ENCODE peak calls at places on chromosomes 16 and 17, in six cellular contexts. N is heart right ventricle, V is fibroblast of lung, O is breast epithelium, W is spleen, Y is upper lobe of left lung. R is an unnamed sample.

GRCh38 chr16:89159174-89159849 is 12.2 kb upstream of the CDH15 start:
- DNase-seq in V (no peak), O (no peak), N (no peak), W (no peak), Y (peak; percentile 74), R (no peak)

GRCh38 chr17:58232707-58233156 is 5.7 kb upstream of the LPO start:
- DNase-seq in V (peak; percentile 12), Y (no peak), N (no peak), O (no peak), W (no peak), R (no peak)

GRCh38 chr16:50828164-50828702 is 86.3 kb downstream of the CYLD start:
- DNase-seq in V (no peak), W (no peak), O (no peak), N (no peak), Y (no peak), R (no peak)

GRCh38 chr16:71883849-71884638 is at the start of gene ZNF821:
- DNase-seq in Y (peak; percentile 96), N (peak; percentile 81), W (peak; percentile 95), V (peak; percentile 64), O (peak; percentile 72), R (peak; percentile 92)

GRCh38 chr16:82358601-82359221 is 188.7 kb upstream of the MPHOSPH6 start:
- DNase-seq in W (no peak), Y (no peak), N (no peak), V (no peak), O (peak; percentile 61), R (no peak)

GRCh38 chr17:82791532-82791931 is 39.7 kb downstream of the TBCD start:
- DNase-seq in V (peak; percentile 91), O (no peak), Y (no peak), W (no peak), N (no peak), R (no peak)

GRCh38 chr17:77042688-77043330 is 98.0 kb upstream of the SEC14L1 start:
- DNase-seq in O (no peak), Y (no peak), N (no peak), V (no peak), W (no peak), R (no peak)

GRCh38 chr17:77736207-77736600 is 222.3 kb upstream of the TNRC6C start:
- DNase-seq in N (no peak), V (no peak), Y (peak; percentile 65), O (no peak), W (no peak), R (no peak)

GRCh38 chr17:12620200-12620720 is 45.4 kb upstream of the MYOCD start:
- DNase-seq in V (peak; percentile 66), N (no peak), Y (no peak), W (no peak), O (no peak), R (no peak)

GRCh38 chr16:1433263-1433560 is 2.3 kb downstream of the PERCC1 start:
- DNase-seq in Y (peak; percentile 72), W (no peak), O (no peak), V (no peak), N (no peak), R (no peak)

GRCh38 chr16:80875616-80876015 is 71.2 kb upstream of the CDYL2 start:
- DNase-seq in Y (no peak), O (no peak), W (no peak), V (no peak), N (no peak), R (no peak)

GRCh38 chr16:66416136-66416535 is 11.0 kb upstream of the BEAN1 start:
- DNase-seq in N (no peak), W (no peak), Y (no peak), O (no peak), V (no peak), R (no peak)

GRCh38 chr17:7078711-7079110 is 1.3 kb downstream of the CLEC10A start:
- DNase-seq in N (no peak), O (peak; percentile 33), V (no peak), Y (no peak), W (no peak), R (no peak)

GRCh38 chr17:44607836-44608690 is 48.2 kb upstream of the MEIOC start:
- DNase-seq in O (no peak), W (no peak), V (peak; percentile 53), N (no peak), Y (peak; percentile 58), R (peak; percentile 63)

GRCh38 chr17:67707442-67707841 is 10.3 kb upstream of the NOL11 start:
- DNase-seq in O (no peak), V (no peak), W (no peak), N (no peak), Y (no peak), R (no peak)

GRCh38 chr17:74180336-74180735 is 23.1 kb upstream of the RPL38 start:
- DNase-seq in N (no peak), O (no peak), V (no peak), Y (no peak), W (peak; percentile 56), R (peak; percentile 60)

GRCh38 chr16:29147710-29148425 is 163.0 kb downstream of the LAT start:
- DNase-seq in N (no peak), O (peak; percentile 35), V (no peak), W (peak; percentile 54), Y (peak; percentile 29), R (peak; percentile 47)

GRCh38 chr17:67422887-67423286 is 45.8 kb downstream of the PITPNC1 start:
- DNase-seq in W (no peak), V (no peak), O (no peak), N (no peak), Y (no peak), R (no peak)

GRCh38 chr17:601462-602303 is 113.0 kb downstream of the VPS53 start:
- DNase-seq in V (peak; percentile 80), W (no peak), Y (no peak), O (no peak), N (no peak), R (no peak)

GRCh38 chr16:88445583-88445960 is 7.5 kb upstream of the ZFPM1 start:
- DNase-seq in N (no peak), O (no peak), Y (peak; percentile 79), V (no peak), W (no peak), R (no peak)

GRCh38 chr16:11682655-11683096 is 14.4 kb downstream of the SNN start:
- DNase-seq in N (no peak), O (no peak), Y (no peak), W (no peak), V (peak; percentile 85), R (no peak)

GRCh38 chr17:62740066-62740465 is 68.0 kb downstream of the MARCHF10 start:
- DNase-seq in N (no peak), O (no peak), V (no peak), W (no peak), Y (no peak), R (no peak)

GRCh38 chr17:77692571-77693161 is 265.8 kb upstream of the TNRC6C start:
- DNase-seq in Y (no peak), N (no peak), V (no peak), O (no peak), W (no peak), R (peak; percentile 41)

GRCh38 chr17:75589017-75589918 is 1.7 kb downstream of the MYO15B start:
- DNase-seq in Y (peak; percentile 100), V (peak; percentile 78), O (peak; percentile 97), W (peak; percentile 100), N (peak; percentile 99), R (peak; percentile 97)

GRCh38 chr17:31674717-31675349 is 184.2 kb downstream of the COPRS start:
- DNase-seq in V (peak; percentile 53), O (no peak), Y (no peak), N (no peak), W (no peak), R (no peak)

GRCh38 chr17:28549274-28550132 is 2.9 kb downstream of the UNC119 start:
- DNase-seq in N (no peak), V (no peak), O (no peak), Y (no peak), W (peak; percentile 83), R (no peak)

GRCh38 chr16:73071131-73071940 is 23.4 kb upstream of the ZFHX3 start:
- DNase-seq in W (no peak), O (no peak), V (peak; percentile 49), N (peak; percentile 49), Y (peak; percentile 87), R (peak; percentile 83)

GRCh38 chr17:3892095-3892998 is 506 bp downstream of the CAMKK1 start:
- DNase-seq in Y (peak; percentile 94), N (peak; percentile 71), O (peak; percentile 71), W (peak; percentile 95), V (peak; percentile 58), R (peak; percentile 92)

GRCh38 chr16:85136705-85137322 is 24.5 kb upstream of the CIBAR2 start:
- DNase-seq in W (no peak), O (no peak), N (peak; percentile 48), Y (no peak), V (peak; percentile 67), R (peak; percentile 79)

DNA sequence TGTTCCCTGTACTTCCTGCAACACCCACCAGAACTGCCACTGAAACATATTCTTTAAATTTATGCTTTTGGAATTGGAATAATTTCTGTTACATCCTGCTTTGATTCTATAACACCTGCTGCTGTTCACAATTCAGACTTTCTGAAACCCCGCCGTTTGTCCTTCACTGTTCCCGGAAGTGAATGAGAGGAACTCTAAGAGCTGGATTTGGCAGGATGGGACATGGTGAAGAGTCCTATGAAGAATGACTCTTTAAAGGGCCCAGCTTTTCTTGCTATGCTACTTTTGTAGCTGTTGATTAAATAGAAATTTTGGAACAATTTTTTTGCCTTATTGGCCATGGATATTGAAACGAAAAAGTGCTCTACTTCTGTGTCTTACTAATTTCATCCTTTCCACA is 8.9 kb downstream of the AP2B1 start:
- DNase-seq in N (no peak), Y (no peak), V (no peak), W (no peak), O (no peak), R (no peak)
- H3K4me3 ChIP-seq in N (no peak overlapping the region), Y (no peak overlapping the region), V (no peak overlapping the region), W (no peak overlapping the region), O (no peak overlapping the region), R (no peak overlapping the region)

GRCh38 chr16:3058173-3059030 is 7.0 kb upstream of the IL32 start:
- DNase-seq in V (peak; percentile 9), N (peak; percentile 52), O (peak; percentile 68), W (peak; percentile 91), Y (peak; percentile 91), R (peak; percentile 72)
- H3K27ac ChIP-seq in V (peak overlapping the region; percentile 43), N (peak overlapping the region; percentile 88), O (peak overlapping the region; percentile 75), W (peak overlapping the region; percentile 93), Y (peak overlapping the region; percentile 91), R (no peak overlapping the region)

GRCh38 chr17:36999475-36999874 is 50.7 kb downstream of the AATF start:
- DNase-seq in W (no peak), N (no peak), O (no peak), V (no peak), Y (no peak), R (no peak)
- H3K9me3 ChIP-seq in W (no peaks in the 10 kb centered on the region), N (no peaks in the 10 kb centered on the region), O (peaks cover 4% of the 10 kb centered on the region), V (no peaks in the 10 kb centered on the region), Y (peaks cover 4% of the 10 kb centered on the region), R (peaks cover 3% of the 10 kb centered on the region)

DNA sequence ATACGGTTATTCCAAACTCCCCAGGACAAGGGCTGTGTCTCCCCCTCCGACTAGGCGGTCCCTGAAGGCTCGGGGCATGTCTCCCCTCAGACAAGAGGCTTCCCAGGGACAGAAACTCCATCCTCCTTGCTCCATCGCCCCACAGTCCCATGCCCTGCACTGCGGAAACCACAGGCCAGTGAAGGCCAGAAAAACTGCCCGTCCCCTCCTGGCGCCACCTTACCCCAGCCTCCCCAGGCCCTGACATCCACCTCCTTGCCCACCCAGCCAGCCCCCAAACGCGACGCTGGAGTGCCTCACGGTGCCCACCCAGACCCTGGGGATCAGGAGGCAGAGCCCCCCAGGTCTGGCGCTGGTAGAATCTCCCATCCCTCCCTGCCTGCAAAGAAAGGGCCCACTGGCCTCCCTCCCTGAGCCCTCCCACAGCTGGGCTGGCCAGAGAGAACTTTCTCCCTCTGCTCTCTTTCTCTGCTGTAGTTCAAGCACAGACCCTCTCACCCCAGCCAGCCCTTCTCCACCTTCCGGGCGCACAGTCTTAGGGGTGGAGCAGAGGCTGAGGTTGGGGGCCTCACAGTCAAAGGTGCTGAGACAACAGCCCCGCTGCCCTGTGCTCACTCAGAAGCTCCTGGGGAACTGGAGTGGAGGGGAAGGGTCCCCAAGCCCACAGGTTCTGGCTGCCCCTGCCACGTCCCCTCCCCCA is 30.7 kb upstream of the KRT17 start:
- DNase-seq in O (no peak), N (no peak), Y (no peak), V (no peak), W (peak; percentile 67), R (no peak)
- H3K4me3 ChIP-seq in O (peak overlapping the region; percentile 49), N (no peak overlapping the region), Y (no peak overlapping the region), V (no peak overlapping the region), W (no peak overlapping the region), R (no peak overlapping the region)

R was measured in aorta.